ENCODE peak calls at places on chromosome 14, in six cellular contexts. B, P, I, F, L and A are unnamed samples.

GRCh38 chr14:95885278-95885677 is 8.6 kb downstream of the TUNAR start:
- DNase-seq in B (no peak), P (no peak), I (no peak), F (no peak), L (no peak), A (no peak)

GRCh38 chr14:28896337-28896736 is 129.8 kb downstream of the FOXG1 start:
- DNase-seq in B (no peak), P (no peak), I (no peak), F (no peak), L (no peak), A (no peak)

GRCh38 chr14:22641851-22642250 is 2.3 kb downstream of the OR6J1 start:
- DNase-seq in B (no peak), P (no peak), I (no peak), F (no peak), L (no peak), A (no peak)

GRCh38 chr14:65203574-65203973 is 101.3 kb upstream of the MAX start:
- DNase-seq in B (no peak), P (no peak), I (no peak), F (no peak), L (no peak), A (no peak)

GRCh38 chr14:51576112-51576420 is 75.6 kb upstream of the FRMD6 start:
- DNase-seq in B (no peak), P (no peak), I (no peak), F (no peak), L (no peak), A (no peak)

GRCh38 chr14:20413785-20414117 is 450 bp upstream of the TEP1 start:
- DNase-seq in B (no peak), P (no peak), I (no peak), F (no peak), L (peak), A (no peak)

GRCh38 chr14:23209651-23210423 is 26.4 kb upstream of the SLC7A8 start:
- DNase-seq in B (no peak), P (no peak), I (no peak), F (no peak), L (no peak), A (no peak)

GRCh38 chr14:91554535-91555332 is 44.6 kb upstream of the PPP4R3A start:
- DNase-seq in B (no peak), P (no peak), I (no peak), F (no peak), L (no peak), A (no peak)

GRCh38 chr14:100443643-100444042 is 120.5 kb downstream of the SLC25A47 start:
- DNase-seq in B (no peak), P (no peak), I (no peak), F (no peak), L (peak), A (no peak)